ENCODE peak calls at places on chromosome 12, in nine cellular contexts. K is transverse colon, U is upper lobe of left lung, Q is uterus, I is sigmoid colon, W is heart right ventricle, C is aorta, D is mesenchymal stem cell, Y is GM23248. A is an unnamed sample.

GRCh38 chr12:121507984-121508383 is 72.8 kb downstream of the KDM2B start:
- DNase-seq in K (no peak), C (no peak), D (no peak), Y (no peak), W (no peak), Q (no peak), I (no peak), U (no peak), A (no peak)

GRCh38 chr12:78403136-78403535 is 461.4 kb upstream of the SYT1 start:
- DNase-seq in I (no peak), Y (peak), W (no peak), Q (no peak), K (no peak), C (no peak), U (no peak), D (peak), A (no peak)

GRCh38 chr12:122345042-122345441 is 77.4 kb downstream of the CLIP1 start:
- DNase-seq in W (no peak), I (no peak), D (no peak), U (no peak), C (no peak), Q (no peak), Y (no peak), K (no peak), A (no peak)

GRCh38 chr12:78696267-78696666 is 168.3 kb upstream of the SYT1 start:
- DNase-seq in I (no peak), U (no peak), K (no peak), Q (no peak), Y (no peak), W (no peak), C (no peak), D (no peak), A (no peak)

GRCh38 chr12:82765971-82766705 is 79.4 kb downstream of the TMTC2 start:
- DNase-seq in I (no peak), D (no peak), C (no peak), Y (no peak), Q (no peak), U (no peak), K (no peak), W (no peak), A (no peak)

GRCh38 chr12:15664491-15664890 is 124.7 kb downstream of the EPS8 start:
- DNase-seq in Q (no peak), U (no peak), W (no peak), D (no peak), K (no peak), Y (peak), I (no peak), C (no peak), A (no peak)

GRCh38 chr12:127362121-127362520 is 904.8 kb upstream of the TMEM132C start:
- DNase-seq in C (no peak), Y (no peak), Q (no peak), U (no peak), D (no peak), W (no peak), I (no peak), K (no peak), A (no peak)

GRCh38 chr12:3035815-3036702 is 41.1 kb upstream of the TSPAN9 start:
- DNase-seq in I (no peak), D (no peak), U (no peak), Y (peak), Q (no peak), K (no peak), C (no peak), W (no peak), A (no peak)

GRCh38 chr12:67647547-67648305 is 819 bp upstream of the DYRK2 start:
- DNase-seq in W (peak), Q (peak), U (peak), Y (peak), I (peak), C (peak), D (peak), K (peak), A (peak)

GRCh38 chr12:91219511-91219910 is 36.9 kb upstream of the DCN start:
- DNase-seq in I (no peak), C (no peak), K (no peak), D (peak), W (no peak), U (no peak), Y (peak), Q (no peak), A (no peak)

GRCh38 chr12:21940972-21941521 is at the start of gene ABCC9:
- DNase-seq in Q (peak), C (peak), Y (peak), W (peak), I (peak), K (peak), U (peak), D (peak), A (peak)

GRCh38 chr12:21940549-21940948 is 677 bp downstream of the ABCC9 start:
- DNase-seq in D (no peak), Y (peak), Q (no peak), W (no peak), C (no peak), I (no peak), K (no peak), U (no peak), A (no peak)

GRCh38 chr12:21941522-21942376 is 523 bp upstream of the ABCC9 start:
- DNase-seq in I (peak), U (peak), D (peak), Q (peak), C (peak), Y (peak), K (peak), W (peak), A (no peak)

GRCh38 chr12:21945002-21945401 is 3.8 kb upstream of the ABCC9 start:
- DNase-seq in D (no peak), U (no peak), Y (no peak), K (no peak), C (no peak), W (no peak), Q (no peak), I (no peak), A (no peak)

DNA sequence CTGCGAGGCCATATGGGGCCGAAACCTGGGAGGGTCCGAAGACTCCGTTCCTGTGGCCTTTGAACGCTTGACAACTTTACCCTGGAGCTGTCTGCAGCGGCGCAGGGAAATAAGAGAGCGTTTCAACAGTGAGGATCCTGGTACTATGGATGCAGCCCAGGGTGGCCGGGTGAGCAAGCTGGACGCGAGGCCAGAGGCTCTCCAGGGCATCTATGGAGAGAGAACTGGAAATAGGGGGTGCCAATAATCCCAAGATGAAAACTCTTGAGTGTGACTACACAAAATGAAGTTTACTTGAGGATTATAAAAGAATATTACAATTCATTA is 1.1 kb upstream of the ABCC9 start:
- DNase-seq in Q (no peak), Y (peak), K (no peak), C (no peak), I (no peak), W (no peak), U (no peak), D (no peak), A (no peak)
- H3K4me3 ChIP-seq in Q (peak), Y (peak), K (peak), C (peak), I (peak), W (peak), U (peak), D (peak), A (peak)

GRCh38 chr12:53976172-53976822 is 1.5 kb upstream of the HOTAIR start:
- DNase-seq in K (no peak), C (no peak), D (no peak), U (no peak), Q (no peak), I (no peak), W (no peak), Y (no peak), A (no peak)

GRCh38 chr12:53976823-53977595 is 2.3 kb upstream of the HOTAIR start:
- DNase-seq in W (no peak), D (no peak), C (no peak), U (no peak), K (no peak), Q (no peak), Y (no peak), I (no peak), A (no peak)

GRCh38 chr12:53975816-53976152 is 1.0 kb upstream of the HOTAIR start:
- DNase-seq in K (no peak), U (no peak), C (no peak), W (no peak), Q (no peak), I (no peak), D (no peak), Y (no peak), A (no peak)

GRCh38 chr12:53974084-53975018 is at the start of gene HOTAIR:
- DNase-seq in K (no peak), D (no peak), Y (peak), W (no peak), U (peak), Q (no peak), I (no peak), C (no peak), A (no peak)

GRCh38 chr12:53975019-53975815 is 463 bp upstream of the HOTAIR start:
- DNase-seq in U (no peak), K (no peak), W (no peak), D (no peak), Y (no peak), C (no peak), I (no peak), Q (no peak), A (no peak)
- H3K27ac ChIP-seq in U (no peak), K (no peak), W (no peak), D (no peak), Y (no peak), C (no peak), I (no peak), Q (no peak), A (no peak)

DNA sequence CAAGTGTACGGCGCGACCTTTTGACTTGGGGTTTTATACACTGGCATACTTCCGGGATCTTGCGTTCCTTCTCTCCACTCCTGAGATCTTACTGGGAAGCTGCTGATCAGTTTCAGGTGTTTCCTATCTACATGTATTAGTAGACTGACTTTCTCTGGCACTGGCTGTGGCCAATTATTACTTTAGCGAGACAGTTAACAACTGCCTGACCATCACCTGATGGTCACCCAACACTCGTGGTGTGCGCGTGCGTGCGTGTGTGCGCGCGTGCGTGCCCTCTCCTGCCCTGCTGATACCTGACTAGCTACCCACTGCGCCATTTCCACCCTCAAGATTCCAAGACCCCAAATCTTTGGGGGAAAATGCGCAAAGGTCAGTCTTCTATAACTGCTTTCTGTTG is 249.9 kb downstream of the AEBP2 start:
- DNase-seq in C (no peak), K (no peak), Y (no peak), D (no peak), Q (no peak), I (no peak), U (peak), W (no peak), A (no peak)
- H3K4me3 ChIP-seq in C (no peak), K (no peak), Y (no peak), D (no peak), Q (no peak), I (no peak), U (no peak), W (no peak), A (no peak)

GRCh38 chr12:93852067-93852466 is 174.9 kb downstream of the CRADD start:
- DNase-seq in U (no peak), Q (no peak), K (no peak), D (no peak), C (no peak), I (no peak), W (no peak), Y (no peak), A (no peak)
- H3K27ac ChIP-seq in U (no peak), Q (no peak), K (no peak), D (no peak), C (no peak), I (no peak), W (no peak), Y (no peak), A (no peak)

GRCh38 chr12:87661770-87662402 is 367.3 kb downstream of the C12orf50 start:
- DNase-seq in I (no peak), D (peak), K (no peak), U (no peak), W (no peak), Q (no peak), Y (peak), C (no peak), A (no peak)
- H3K4me3 ChIP-seq in I (peak), D (peak), K (peak), U (peak), W (no peak), Q (peak), Y (peak), C (no peak), A (no peak)

GRCh38 chr12:11749943-11750690 is 100.6 kb downstream of the ETV6 start:
- DNase-seq in C (no peak), K (no peak), I (no peak), Y (no peak), W (no peak), D (no peak), Q (no peak), U (no peak), A (no peak)

GRCh38 chr12:11746940-11747716 is 97.7 kb downstream of the ETV6 start:
- DNase-seq in C (no peak), U (no peak), K (no peak), Q (no peak), Y (no peak), I (no peak), W (no peak), D (no peak), A (no peak)

GRCh38 chr12:11746024-11746771 is 96.7 kb downstream of the ETV6 start:
- DNase-seq in K (no peak), W (no peak), D (peak), Y (peak), I (no peak), Q (no peak), U (no peak), C (no peak), A (peak)

GRCh38 chr12:11745112-11745511 is 95.6 kb downstream of the ETV6 start:
- DNase-seq in I (no peak), W (no peak), K (no peak), Q (no peak), D (no peak), C (no peak), Y (no peak), U (no peak), A (no peak)

DNA sequence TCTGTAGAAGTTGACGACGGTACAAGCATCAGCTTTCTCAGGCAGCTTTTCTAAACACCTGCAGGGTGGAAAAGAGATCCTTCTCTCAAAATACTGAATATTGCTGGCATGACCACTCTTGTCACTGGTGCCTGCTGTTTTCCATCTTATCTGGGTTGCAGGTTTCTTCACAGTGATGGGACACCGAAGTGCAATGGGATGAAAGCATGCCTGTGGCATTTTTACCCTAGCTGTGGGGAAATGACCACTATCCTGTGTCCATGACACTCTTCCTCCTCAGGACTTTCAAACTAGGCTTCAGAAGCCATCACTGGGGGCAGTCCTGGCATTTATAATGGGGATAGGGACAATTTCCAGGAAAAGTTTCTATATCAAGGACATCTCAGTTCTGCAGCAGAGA is 98.5 kb downstream of the ETV6 start:
- DNase-seq in C (no peak), Y (no peak), D (no peak), Q (no peak), I (no peak), W (no peak), K (no peak), U (no peak), A (no peak)
- H3K27ac ChIP-seq in C (no peak), Y (no peak), D (no peak), Q (no peak), I (no peak), W (no peak), K (no peak), U (no peak), A (no peak)

GRCh38 chr12:130162267-130162666 is at the start of gene FZD10:
- DNase-seq in I (no peak), D (peak), C (peak), W (peak), Y (peak), Q (peak), U (peak), K (peak), A (peak)
- H3K4me3 ChIP-seq in I (peak), D (peak), C (peak), W (peak), Y (peak), Q (peak), U (peak), K (peak), A (peak)

A was measured in prostate gland.